ENCODE peak calls at places on chromosomes 3 and 15, in four cellular contexts. S is endothelial cell, W is progenitor cell of endocrine pancreas, U is upper lobe of right lung. I is an unnamed sample.

GRCh38 chr3:72488736-72489030 is 359.6 kb downstream of the SHQ1 start:
- DNase-seq in U (no peak), S (no peak), W (no peak), I (no peak)

GRCh38 chr3:24128195-24129005 is 183.3 kb downstream of the NR1D2 start:
- DNase-seq in S (no peak), U (no peak), W (no peak), I (no peak)

GRCh38 chr3:9837701-9838582 is 5.9 kb downstream of the RPUSD3 start:
- DNase-seq in U (no peak), W (no peak), S (no peak), I (no peak)

GRCh38 chr3:13853978-13854296 is 25.9 kb downstream of the WNT7A start:
- DNase-seq in W (no peak), U (no peak), S (no peak), I (no peak)

GRCh38 chr3:55518451-55518850 is 31.3 kb upstream of the WNT5A start:
- DNase-seq in W (no peak), U (no peak), S (no peak), I (no peak)

GRCh38 chr3:112984485-112984884 is 6.3 kb upstream of the GTPBP8 start:
- DNase-seq in U (no peak), W (no peak), S (no peak), I (no peak)

GRCh38 chr3:129001101-129001816 is at the start of gene EFCC1:
- DNase-seq in S (peak; percentile 65), W (peak; percentile 40), U (peak; percentile 84), I (no peak)

GRCh38 chr3:172640751-172641150 is 70.1 kb downstream of the NCEH1 start:
- DNase-seq in U (no peak), S (no peak), W (no peak), I (no peak)

GRCh38 chr3:150104564-150104963 is 133.9 kb upstream of the PFN2 start:
- DNase-seq in U (no peak), S (no peak), W (no peak), I (no peak)

DNA sequence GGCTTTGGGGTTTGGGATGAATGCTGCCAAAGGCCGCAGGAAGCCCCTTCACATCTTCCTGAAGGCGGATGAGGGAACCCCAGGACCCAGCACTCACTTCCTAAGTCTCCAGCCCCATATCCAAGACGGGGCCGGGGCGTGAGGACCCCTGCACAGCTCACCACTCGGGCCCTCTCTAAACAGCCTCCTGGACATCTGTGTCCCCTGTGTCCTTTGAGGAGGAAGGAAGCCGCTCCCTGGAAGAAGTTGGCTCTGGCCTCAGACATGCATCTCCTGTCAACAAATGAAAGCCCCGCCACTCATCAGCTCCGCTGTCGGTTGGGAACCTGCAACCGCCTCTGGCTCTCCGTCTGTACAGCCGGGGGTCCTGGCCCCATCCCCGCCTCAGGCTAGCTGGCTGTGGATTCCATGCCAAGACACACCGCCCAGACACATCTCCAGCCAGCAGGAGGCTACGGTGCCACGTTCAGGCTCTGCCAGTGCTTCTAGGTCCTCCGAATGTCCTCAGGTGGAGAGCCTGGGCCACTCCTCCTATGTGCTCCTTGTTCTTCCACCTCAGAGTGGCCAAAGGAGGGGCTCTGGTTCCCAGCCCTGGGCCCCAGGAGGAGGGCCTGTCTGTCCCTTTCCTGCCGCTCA is 140.0 kb upstream of the MEF2A start:
- DNase-seq in U (peak; percentile 60), W (no peak), S (no peak), I (no peak)
- TF ChIP-seq CTCF in U (peak; percentile 17), W (no peak), S (no peak), I (no peak)

GRCh38 chr3:127065561-127066270 is 82.8 kb downstream of the PLXNA1 start:
- DNase-seq in W (no peak), U (peak; percentile 30), S (no peak), I (no peak)
- TF ChIP-seq CTCF in W (no peak), U (no peak), S (no peak), I (no peak)

GRCh38 chr15:69223083-69223813 is 62.8 kb downstream of the GLCE start:
- DNase-seq in S (no peak), W (no peak), U (no peak), I (no peak)

GRCh38 chr15:69224383-69224782 is 63.9 kb downstream of the GLCE start:
- DNase-seq in W (no peak), U (peak; percentile 62), S (no peak), I (no peak)

GRCh38 chr15:69226028-69226355 is 65.6 kb downstream of the GLCE start:
- DNase-seq in W (no peak), U (no peak), S (no peak), I (no peak)

GRCh38 chr15:69222002-69222474 is 61.6 kb downstream of the GLCE start:
- DNase-seq in W (no peak), U (no peak), S (no peak), I (no peak)

DNA sequence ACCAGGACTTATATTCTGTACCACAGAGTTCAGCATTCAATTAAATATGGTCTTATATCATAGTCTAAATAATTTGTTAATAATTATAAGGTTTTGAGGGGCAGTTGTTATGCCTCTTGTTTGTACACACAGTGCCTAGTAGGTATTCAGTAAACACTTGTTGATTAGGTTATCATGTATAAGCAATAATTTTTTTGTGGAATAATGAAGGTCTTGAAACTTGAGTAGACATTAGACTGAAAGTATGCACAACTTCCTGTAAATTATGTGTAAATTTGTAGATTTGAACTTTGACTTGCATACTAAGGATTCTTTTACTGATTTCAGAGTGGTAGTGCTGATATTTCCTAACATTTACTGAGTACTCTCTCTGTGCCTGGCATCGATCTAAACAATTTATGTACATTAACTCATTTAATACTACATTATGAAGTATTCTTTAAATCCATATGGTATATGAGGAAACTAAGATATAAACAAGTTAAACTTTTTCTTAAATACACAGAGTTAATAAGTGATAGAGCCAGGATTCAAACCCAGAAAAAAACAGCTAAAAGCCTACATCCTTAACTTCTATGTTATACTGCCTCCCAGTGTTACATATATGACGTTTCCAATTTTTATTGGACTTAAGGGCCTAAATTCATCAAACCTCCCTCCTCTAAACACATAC is 65.1 kb downstream of the GLCE start:
- DNase-seq in S (no peak), W (no peak), U (no peak), I (no peak)
- TF ChIP-seq CTCF in S (no peak), W (peak; percentile 43), U (peak; percentile 28), I (no peak)

DNA sequence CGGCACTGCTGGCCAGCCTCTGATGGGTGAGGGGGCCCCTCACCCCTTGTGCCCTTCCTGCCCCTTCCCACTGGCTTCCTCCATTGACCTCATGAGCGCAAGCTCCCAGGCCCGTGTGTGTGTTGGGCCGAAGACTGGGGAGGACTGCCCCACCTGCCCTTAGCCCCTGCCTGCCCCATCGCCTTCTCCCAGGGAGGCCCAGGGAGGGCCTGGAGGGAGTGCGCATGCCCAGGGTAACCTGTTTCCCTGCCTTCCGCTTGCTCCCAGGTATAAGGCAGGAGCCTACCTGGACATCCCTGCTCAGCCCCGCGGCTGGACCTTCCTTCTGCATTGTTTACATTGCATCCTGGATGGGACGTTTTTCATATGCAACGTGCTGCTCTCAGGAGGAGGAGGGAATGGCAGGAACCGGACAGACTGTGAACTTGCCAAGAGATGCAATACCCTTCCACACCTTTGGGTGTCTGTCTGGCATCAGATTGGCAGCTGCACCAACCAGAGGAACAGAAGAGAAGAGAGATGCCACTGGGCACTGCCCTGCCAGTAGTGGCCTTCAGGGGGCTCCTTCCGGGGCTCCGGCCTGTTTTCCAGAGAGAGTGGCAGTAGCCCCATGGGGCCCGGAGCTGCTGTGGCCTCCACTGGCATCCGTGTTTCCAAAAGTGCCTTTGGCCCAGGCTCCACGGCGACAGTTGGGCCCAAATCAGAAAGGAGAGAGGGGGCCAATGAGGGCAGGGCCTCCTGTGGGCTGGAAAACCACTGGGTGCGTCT is 8.8 kb downstream of the DLL4 start:
- DNase-seq in U (no peak), W (no peak), S (no peak), I (no peak)
- TF ChIP-seq CTCF in U (peak; percentile 41), W (peak; percentile 21), S (no peak), I (no peak)

GRCh38 chr3:50358355-50358926 is 880 bp downstream of the TMEM115 start:
- DNase-seq in W (no peak), U (no peak), S (no peak), I (no peak)

GRCh38 chr3:50356553-50356952 is 2.8 kb downstream of the TMEM115 start:
- DNase-seq in S (no peak), U (no peak), W (no peak), I (no peak)

GRCh38 chr3:50354850-50355249 is 4.2 kb downstream of the CYB561D2 start:
- DNase-seq in S (no peak), W (no peak), U (no peak), I (no peak)

GRCh38 chr3:50354186-50354764 is 3.6 kb downstream of the CYB561D2 start:
- DNase-seq in S (no peak), W (no peak), U (no peak), I (no peak)

GRCh38 chr3:50355829-50356552 is 3.3 kb downstream of the TMEM115 start:
- DNase-seq in W (no peak), S (no peak), U (no peak), I (no peak)
- TF ChIP-seq CTCF in W (no peak), S (no peak), U (no peak), I (no peak)

GRCh38 chr15:27906802-27907201 is 192.3 kb downstream of the OCA2 start:
- DNase-seq in W (no peak), U (no peak), S (no peak), I (no peak)

GRCh38 chr15:27912283-27912682 is 186.8 kb downstream of the OCA2 start:
- DNase-seq in S (no peak), U (no peak), W (no peak), I (no peak)
- TF ChIP-seq CTCF in S (peak; percentile 17), U (no peak), W (no peak), I (no peak)

DNA sequence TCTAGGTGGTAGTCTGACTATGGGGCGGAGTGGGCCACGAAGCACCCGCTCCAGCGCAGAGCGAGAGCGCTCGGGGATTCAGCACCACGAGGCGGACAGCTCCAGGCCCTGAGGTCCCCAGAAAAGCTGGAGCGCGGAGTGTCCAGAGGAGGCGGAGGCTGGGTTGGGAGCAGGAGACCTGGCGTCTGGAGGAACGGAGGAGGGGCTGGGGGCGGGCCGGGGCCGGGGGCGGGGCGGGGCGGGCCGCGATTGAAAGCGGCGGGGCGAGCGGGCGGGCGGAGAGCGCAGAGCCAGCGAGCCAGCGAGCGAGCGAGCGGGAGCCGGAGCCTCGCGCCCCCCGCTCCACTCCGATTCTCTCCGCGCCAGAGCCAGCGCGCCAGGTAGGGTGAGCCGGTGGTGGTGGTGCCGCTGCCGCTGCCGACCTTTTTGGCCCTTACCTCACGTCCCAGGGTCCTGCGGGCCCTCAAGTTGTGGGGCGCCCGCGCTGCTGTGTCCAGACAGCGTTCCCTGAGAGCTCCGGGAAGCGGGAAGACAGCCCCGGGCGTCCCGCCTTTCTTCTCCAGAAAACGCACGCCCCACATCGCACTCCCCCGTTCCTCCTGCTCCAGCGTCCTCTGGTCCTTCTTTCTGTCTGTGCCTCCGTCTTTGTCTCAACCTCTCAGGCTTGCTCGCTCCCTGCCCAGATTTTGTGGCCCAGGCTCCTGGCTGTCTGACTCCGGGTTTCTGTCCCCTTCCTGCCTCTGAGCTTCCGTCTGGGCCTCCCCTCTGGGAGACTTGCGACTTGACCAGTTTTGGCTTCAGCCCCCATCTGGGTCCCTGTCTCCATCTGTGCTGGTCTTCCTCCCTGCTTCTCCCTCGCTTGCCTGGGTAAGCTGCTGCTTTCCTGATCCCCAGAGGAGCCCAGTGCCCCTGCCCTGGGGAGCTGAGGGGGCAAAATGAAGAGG is at the start of gene GRM2:
- DNase-seq in U (peak; percentile 88), S (peak; percentile 89), W (peak; percentile 83), I (no peak)
- TF ChIP-seq CTCF in U (no peak), S (no peak), W (no peak), I (no peak)

DNA sequence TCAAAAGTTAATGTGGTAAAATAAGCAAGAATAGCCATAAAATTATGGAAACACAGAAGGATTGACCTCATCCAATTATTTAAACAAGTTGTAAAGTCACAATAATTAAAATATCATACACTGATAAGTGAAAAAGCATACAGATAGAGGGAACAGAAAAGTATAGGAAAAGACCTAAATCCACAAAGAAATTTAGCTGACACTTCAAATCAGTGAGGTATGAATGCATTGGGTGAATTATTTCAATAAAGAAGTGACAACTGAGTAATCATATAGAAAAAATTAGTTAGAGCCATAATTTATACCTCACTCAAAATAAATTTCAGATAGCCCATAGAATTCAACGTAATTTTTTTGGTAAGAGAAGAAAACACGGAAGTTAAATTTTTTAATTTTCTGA is 25.1 kb downstream of the TFDP2 start:
- DNase-seq in S (no peak), U (no peak), W (no peak), I (no peak)
- TF ChIP-seq CTCF in S (no peak), U (no peak), W (no peak), I (no peak)